ENCODE peak calls at places on chromosomes 5 and 9, in five cellular contexts. K, Z, J, I and M are unnamed samples.

GRCh38 chr9:127346584-127346983 is 50.4 kb upstream of the SLC2A8 start:
- DNase-seq in K (no peak), Z (no peak), J (no peak), I (no peak), M (no peak)

GRCh38 chr9:2302606-2303005 is 287.5 kb downstream of the SMARCA2 start:
- DNase-seq in K (no peak), Z (no peak), J (no peak), I (no peak), M (no peak)

GRCh38 chr5:36403601-36404311 is 102.1 kb upstream of the RANBP3L start:
- DNase-seq in K (no peak), Z (no peak), J (no peak), I (no peak), M (no peak)

GRCh38 chr5:101543780-101544179 is 640.7 kb upstream of the ST8SIA4 start:
- DNase-seq in K (no peak), Z (no peak), J (no peak), I (no peak), M (no peak)

GRCh38 chr5:137304227-137304874 is 194.8 kb downstream of the SPOCK1 start:
- DNase-seq in K (no peak), Z (no peak), J (no peak), I (no peak), M (no peak)

GRCh38 chr5:148939676-148940075 is 113.3 kb downstream of the ADRB2 start:
- DNase-seq in K (no peak), Z (no peak), J (no peak), I (no peak), M (no peak)

GRCh38 chr5:98468188-98468869 is 305.1 kb upstream of the RGMB start:
- DNase-seq in K (no peak), Z (no peak), J (no peak), I (no peak), M (no peak)

GRCh38 chr9:136645903-136646754 is 16.6 kb upstream of the EGFL7 start:
- DNase-seq in K (no peak), Z (peak), J (no peak), I (no peak), M (no peak)

GRCh38 chr5:53355316-53355715 is 125.1 kb upstream of the FST start:
- DNase-seq in K (no peak), Z (no peak), J (no peak), I (no peak), M (no peak)

GRCh38 chr9:32251539-32251938 is 132.9 kb upstream of the ACO1 start:
- DNase-seq in K (peak), Z (peak), J (peak), I (no peak), M (peak)

GRCh38 chr9:108108802-108109448 is 619.4 kb upstream of the KLF4 start:
- DNase-seq in K (no peak), Z (no peak), J (no peak), I (no peak), M (no peak)

GRCh38 chr9:23590601-23591000 is 235.4 kb downstream of the ELAVL2 start:
- DNase-seq in K (no peak), Z (no peak), J (no peak), I (no peak), M (no peak)

GRCh38 chr9:136091582-136092352 is 3.3 kb downstream of the NACC2 start:
- DNase-seq in K (no peak), Z (no peak), J (no peak), I (no peak), M (no peak)

GRCh38 chr9:4489919-4490704 is at the start of gene SLC1A1:
- DNase-seq in K (peak), Z (peak), J (peak), I (peak), M (peak)

GRCh38 chr5:32410630-32411029 is 33.9 kb downstream of the ZFR start:
- DNase-seq in K (no peak), Z (no peak), J (no peak), I (no peak), M (no peak)

GRCh38 chr9:125649826-125650225 is 57.2 kb downstream of the MAPKAP1 start:
- DNase-seq in K (no peak), Z (no peak), J (no peak), I (no peak), M (no peak)

GRCh38 chr9:4423207-4423610 is 67.1 kb upstream of the SLC1A1 start:
- DNase-seq in K (no peak), Z (no peak), J (no peak), I (no peak), M (no peak)

GRCh38 chr5:96703384-96703910 is 41.3 kb downstream of the CAST start:
- DNase-seq in K (no peak), Z (no peak), J (peak), I (no peak), M (no peak)

GRCh38 chr9:16028516-16028915 is 475.7 kb downstream of the CCDC171 start:
- DNase-seq in K (no peak), Z (no peak), J (no peak), I (no peak), M (no peak)

GRCh38 chr5:146457431-146457830 is 10.3 kb downstream of the TCERG1 start:
- DNase-seq in K (no peak), Z (no peak), J (no peak), I (no peak), M (no peak)

GRCh38 chr9:71115448-71115975 is 5.9 kb downstream of the TRPM3 start:
- DNase-seq in K (no peak), Z (no peak), J (no peak), I (no peak), M (no peak)

GRCh38 chr5:15821506-15821905 is 321.5 kb downstream of the FBXL7 start:
- DNase-seq in K (no peak), Z (no peak), J (no peak), I (no peak), M (no peak)

GRCh38 chr5:133327946-133328401 is 276.2 kb downstream of the HSPA4 start:
- DNase-seq in K (no peak), Z (no peak), J (no peak), I (no peak), M (no peak)

GRCh38 chr9:21160178-21160577 is 6.3 kb downstream of the IFNA21 start:
- DNase-seq in K (no peak), Z (no peak), J (peak), I (peak), M (no peak)

GRCh38 chr5:9288234-9288633 is 257.6 kb downstream of the SEMA5A start:
- DNase-seq in K (peak), Z (no peak), J (no peak), I (no peak), M (no peak)

GRCh38 chr5:173802670-173803165 is 85.4 kb upstream of the CPEB4 start:
- DNase-seq in K (no peak), Z (no peak), J (no peak), I (no peak), M (no peak)

GRCh38 chr5:126619781-126620180 is 19.0 kb downstream of the PHAX start:
- DNase-seq in K (no peak), Z (no peak), J (no peak), I (no peak), M (no peak)

GRCh38 chr9:69442486-69442885 is 117.5 kb downstream of the ENTREP1 start:
- DNase-seq in K (no peak), Z (no peak), J (no peak), I (no peak), M (no peak)

GRCh38 chr9:107481035-107481434 is 8.5 kb downstream of the KLF4 start:
- DNase-seq in K (no peak), Z (no peak), J (no peak), I (no peak), M (no peak)

GRCh38 chr9:125889524-125890473 is 142.6 kb downstream of the PBX3 start:
- DNase-seq in K (peak), Z (peak), J (peak), I (peak), M (peak)

GRCh38 chr5:41681820-41682219 is 171.4 kb upstream of the PLCXD3 start:
- DNase-seq in K (no peak), Z (no peak), J (no peak), I (no peak), M (no peak)

GRCh38 chr9:110457245-110457644 is 119.6 kb upstream of the TXNDC8 start:
- DNase-seq in K (no peak), Z (no peak), J (no peak), I (no peak), M (no peak)

GRCh38 chr9:18296702-18297531 is 177.0 kb upstream of the ADAMTSL1 start:
- DNase-seq in K (no peak), Z (no peak), J (no peak), I (no peak), M (peak)

GRCh38 chr5:139383275-139383992 is at the start of gene SLC23A1:
- DNase-seq in K (no peak), Z (no peak), J (peak), I (peak), M (no peak)